ENCODE peak calls at places on chromosomes 13 and 19, in ten cellular contexts. G, L, E, N, X, A, V, T, S and F are unnamed samples.

GRCh38 chr13:108993346-108993745 is 363.9 kb downstream of the MYO16 start:
- DNase-seq in T (no peak), E (no peak), X (no peak), A (no peak), S (no peak), L (no peak), G (peak), N (no peak), V (no peak), F (no peak)

GRCh38 chr13:49240017-49240416 is 7.7 kb upstream of the CDADC1 start:
- DNase-seq in E (no peak), T (peak), G (peak), S (peak), X (no peak), A (no peak), N (no peak), L (no peak), V (peak), F (no peak)

GRCh38 chr13:28679628-28680027 is 20.7 kb downstream of the POMP start:
- DNase-seq in L (no peak), A (no peak), G (peak), V (no peak), X (no peak), T (no peak), E (no peak), S (peak), N (no peak), F (no peak)

GRCh38 chr13:74620711-74621110 is 486.5 kb upstream of the KLF12 start:
- DNase-seq in S (no peak), L (no peak), G (no peak), A (no peak), N (no peak), E (no peak), X (no peak), V (no peak), T (no peak), F (no peak)

GRCh38 chr13:87887459-87888123 is 216.4 kb downstream of the SLITRK5 start:
- DNase-seq in V (no peak), G (no peak), A (no peak), S (no peak), L (no peak), X (no peak), E (no peak), T (no peak), N (no peak), F (no peak)

GRCh38 chr13:21458457-21458815 is 667 bp downstream of the ZDHHC20 start:
- DNase-seq in G (no peak), X (peak), L (peak), T (no peak), N (peak), S (peak), A (no peak), V (peak), E (no peak), F (peak)

GRCh38 chr13:34931572-34931971 is 10.5 kb upstream of the NBEA start:
- DNase-seq in T (peak), S (no peak), L (no peak), G (peak), V (no peak), E (no peak), X (no peak), A (no peak), N (no peak), F (no peak)

GRCh38 chr13:33167521-33167920 is 118.0 kb downstream of the STARD13 start:
- DNase-seq in A (no peak), X (no peak), T (no peak), G (no peak), E (no peak), N (no peak), L (no peak), S (no peak), V (no peak), F (no peak)

GRCh38 chr19:8610041-8610927 is at the start of gene ADAMTS10:
- DNase-seq in L (peak), X (no peak), G (peak), A (peak), V (peak), T (peak), E (no peak), N (peak), S (peak), F (peak)

GRCh38 chr19:29521291-29522075 is 4.3 kb upstream of the VSTM2B start:
- DNase-seq in N (no peak), A (no peak), E (no peak), G (no peak), L (no peak), V (no peak), S (no peak), T (no peak), X (no peak), F (no peak)

GRCh38 chr19:45166723-45167252 is 6.0 kb upstream of the NKPD1 start:
- DNase-seq in E (no peak), A (no peak), T (no peak), V (peak), G (no peak), X (no peak), N (no peak), S (no peak), L (no peak), F (no peak)

GRCh38 chr19:6490134-6490533 is 8.5 kb upstream of the DENND1C start:
- DNase-seq in A (no peak), L (no peak), E (no peak), X (no peak), G (no peak), N (no peak), S (no peak), V (no peak), T (no peak), F (no peak)

GRCh38 chr19:1035998-1036621 is 3.8 kb upstream of the ABCA7 start:
- DNase-seq in T (no peak), A (peak), S (no peak), L (no peak), V (peak), G (no peak), E (no peak), N (no peak), X (no peak), F (no peak)

GRCh38 chr19:49854861-49855263 is 3.9 kb downstream of the PTOV1 start:
- DNase-seq in N (no peak), L (peak), T (no peak), X (no peak), A (peak), S (no peak), E (no peak), G (no peak), V (no peak), F (peak)

GRCh38 chr13:109785141-109785891 is 1.1 kb downstream of the IRS2 start:
- DNase-seq in L (peak), X (peak), T (peak), E (no peak), A (peak), N (peak), S (peak), G (peak), V (peak), F (peak)

GRCh38 chr19:41410655-41411054 is 13.0 kb downstream of the BCKDHA start:
- DNase-seq in L (no peak), T (no peak), A (no peak), G (no peak), X (no peak), V (no peak), N (no peak), E (no peak), S (no peak), F (no peak)

GRCh38 chr13:105783261-105783660 is 752.2 kb downstream of the EFNB2 start:
- DNase-seq in E (no peak), G (no peak), L (no peak), S (no peak), A (no peak), X (no peak), V (no peak), N (no peak), T (no peak), F (no peak)

DNA sequence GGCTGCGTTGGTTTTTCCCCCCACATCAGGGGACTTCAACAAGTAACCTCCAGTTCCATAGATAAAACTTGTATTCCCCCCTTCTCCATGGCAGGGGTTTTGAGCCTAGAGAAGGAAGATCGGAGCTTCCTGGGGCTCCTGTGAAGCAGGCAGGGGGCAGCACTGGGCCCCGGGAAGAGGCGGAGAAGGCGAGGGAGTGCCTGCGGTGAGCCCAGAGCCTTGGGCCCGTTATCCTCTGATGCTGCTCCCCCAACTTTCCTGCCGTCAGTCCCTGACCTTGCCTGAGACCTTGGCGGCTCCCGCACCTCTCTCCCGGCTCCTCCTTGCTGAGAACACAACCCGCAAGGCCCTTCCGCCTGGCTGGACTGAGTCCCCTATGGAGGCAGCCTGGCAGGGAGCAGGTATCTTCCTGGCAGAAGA is 2.5 kb downstream of the LIPE start:
- DNase-seq in L (peak), V (peak), G (no peak), E (no peak), A (peak), N (peak), T (no peak), X (no peak), S (no peak), F (no peak)
- TF ChIP-seq CTCF in L (no peak), V (peak), G (no peak), E (no peak), A (no peak), N (peak), T (peak), X (no peak), S (peak), F (no peak)

GRCh38 chr19:55115446-55116065 is 1.9 kb downstream of the PPP1R12C start:
- DNase-seq in N (no peak), V (no peak), T (peak), G (peak), L (no peak), S (peak), X (no peak), E (no peak), A (no peak), F (no peak)
- H3K27ac ChIP-seq in N (peak), V (no peak), T (peak), G (peak), L (peak), S (peak), X (peak), E (peak), A (peak), F (no peak)

GRCh38 chr19:34503546-34504272 is 22.2 kb downstream of the WTIP start:
- DNase-seq in S (no peak), E (no peak), V (no peak), T (no peak), N (no peak), A (no peak), L (no peak), X (peak), G (no peak), F (no peak)

GRCh38 chr19:34500656-34501120 is 19.1 kb downstream of the WTIP start:
- DNase-seq in A (no peak), E (no peak), V (peak), G (no peak), L (no peak), N (no peak), X (no peak), T (no peak), S (no peak), F (no peak)

GRCh38 chr19:34499155-34499834 is 17.7 kb downstream of the WTIP start:
- DNase-seq in T (no peak), S (no peak), N (no peak), V (no peak), G (no peak), E (no peak), L (no peak), X (no peak), A (no peak), F (no peak)

GRCh38 chr19:34502582-34503545 is 21.3 kb downstream of the WTIP start:
- DNase-seq in V (no peak), T (no peak), N (no peak), S (no peak), L (no peak), A (no peak), G (no peak), X (peak), E (no peak), F (no peak)

GRCh38 chr19:34501339-34502320 is 20.1 kb downstream of the WTIP start:
- DNase-seq in T (peak), G (peak), E (peak), N (peak), A (peak), L (peak), X (peak), V (peak), S (peak), F (peak)
- TF ChIP-seq CTCF in T (peak), G (peak), E (peak), N (peak), A (peak), L (peak), X (peak), V (peak), S (peak), F (peak)

GRCh38 chr19:15438124-15438496 is 11.6 kb downstream of the WIZ start:
- DNase-seq in A (no peak), E (no peak), S (no peak), X (no peak), N (no peak), L (no peak), T (no peak), V (no peak), G (no peak), F (no peak)
- H3K27ac ChIP-seq in A (no peak), E (no peak), S (no peak), X (peak), N (no peak), L (no peak), T (no peak), V (no peak), G (no peak), F (no peak)

DNA sequence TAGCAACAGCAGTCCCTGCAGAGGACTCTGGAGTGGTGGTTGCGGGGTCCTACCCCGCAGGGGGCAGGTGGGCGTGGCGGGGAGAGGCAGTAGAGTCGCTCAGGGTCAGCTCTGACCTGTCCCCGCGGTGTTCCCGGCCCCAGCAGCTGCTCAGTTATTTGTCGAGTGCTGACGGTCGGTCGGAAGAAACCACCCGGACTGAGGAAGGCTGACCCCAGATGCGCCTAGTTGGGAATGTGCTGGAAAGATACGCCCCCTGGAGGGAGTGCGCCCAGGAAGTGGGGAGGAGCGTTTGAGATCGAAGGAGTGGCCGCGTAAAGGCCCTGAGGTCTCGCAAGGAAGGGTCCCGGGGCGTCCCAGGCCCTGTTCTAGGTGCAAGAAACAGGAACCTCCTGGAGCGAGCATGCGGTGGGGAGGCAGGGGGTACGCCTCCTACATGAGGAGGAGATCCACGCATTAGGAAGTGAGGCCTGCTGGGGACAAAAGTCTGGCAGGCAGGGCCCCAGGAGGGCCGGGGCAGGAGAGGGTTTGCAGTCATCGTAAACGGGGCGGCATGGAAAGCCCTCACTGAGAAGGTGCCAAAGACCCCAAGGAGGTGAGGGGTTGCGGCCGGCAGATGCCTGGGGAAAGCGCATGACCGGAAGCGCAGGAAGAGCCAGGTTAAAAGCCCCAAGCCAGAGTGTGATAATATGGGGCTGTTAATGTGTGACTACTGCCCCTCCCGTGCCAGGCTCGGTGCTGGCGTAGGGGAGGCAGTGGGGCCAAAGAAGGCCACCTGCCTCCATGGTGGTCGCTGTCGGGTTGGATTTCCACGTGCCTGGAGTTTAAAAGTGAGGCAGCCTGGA is 9.1 kb downstream of the CCDC8 start:
- DNase-seq in X (peak), N (peak), A (peak), S (peak), L (peak), V (peak), E (no peak), T (no peak), G (peak), F (peak)
- TF ChIP-seq CTCF in X (no peak), N (peak), A (no peak), S (peak), L (no peak), V (peak), E (no peak), T (no peak), G (peak), F (no peak)

GRCh38 chr19:19075126-19075525 is 11.3 kb downstream of the SLC25A42 start:
- DNase-seq in E (no peak), T (no peak), X (no peak), A (no peak), G (no peak), S (no peak), L (no peak), N (no peak), V (no peak), F (no peak)

GRCh38 chr19:19071897-19072296 is 8.1 kb downstream of the SLC25A42 start:
- DNase-seq in X (no peak), V (no peak), A (no peak), G (no peak), L (no peak), T (no peak), S (no peak), E (no peak), N (no peak), F (no peak)

GRCh38 chr19:19077103-19077502 is 13.3 kb downstream of the SLC25A42 start:
- DNase-seq in X (no peak), T (no peak), G (no peak), L (no peak), E (no peak), N (no peak), A (no peak), S (no peak), V (no peak), F (no peak)

GRCh38 chr19:19078801-19079200 is 15.0 kb downstream of the SLC25A42 start:
- DNase-seq in G (no peak), T (no peak), S (no peak), E (no peak), L (no peak), V (no peak), X (no peak), A (no peak), N (no peak), F (no peak)

DNA sequence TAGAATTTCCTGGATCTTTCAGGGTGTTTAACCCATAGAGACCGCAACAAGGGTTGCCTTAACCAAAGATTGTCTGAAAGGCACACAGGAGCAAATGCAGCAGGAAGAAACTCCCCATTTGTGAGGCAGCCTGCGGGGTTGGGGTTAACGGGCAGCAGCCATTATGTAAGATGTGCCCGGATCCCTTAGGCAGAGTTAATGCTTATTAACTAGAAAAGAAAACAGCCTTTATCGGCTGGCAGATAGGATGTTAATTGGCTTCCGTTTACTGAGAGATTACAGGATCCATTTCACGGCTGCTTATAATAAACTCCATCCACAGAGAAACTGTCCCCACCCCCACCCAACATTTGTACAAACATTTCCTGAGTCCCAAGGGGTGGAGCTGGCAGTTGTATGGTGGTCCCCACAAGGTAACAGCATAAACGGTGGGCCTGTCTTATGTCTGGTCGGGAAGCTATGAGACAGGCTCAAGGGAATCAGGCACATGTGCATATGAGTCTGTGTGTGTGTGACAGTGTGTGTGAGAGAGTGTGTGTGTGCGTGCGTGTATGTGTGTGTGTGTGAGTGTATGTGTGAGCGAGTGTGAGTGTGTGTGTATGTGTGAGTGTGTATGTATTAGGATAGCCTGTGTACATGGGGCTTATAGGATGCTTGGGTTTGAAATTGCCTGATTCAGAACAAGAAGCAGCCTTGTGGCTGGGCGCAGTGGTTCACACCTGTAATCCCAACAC is 10.5 kb downstream of the SLC25A42 start:
- DNase-seq in L (no peak), X (no peak), A (no peak), V (no peak), N (no peak), T (no peak), G (no peak), E (no peak), S (no peak), F (no peak)
- H3K27ac ChIP-seq in L (no peak), X (no peak), A (no peak), V (no peak), N (no peak), T (no peak), G (no peak), E (no peak), S (no peak), F (no peak)

DNA sequence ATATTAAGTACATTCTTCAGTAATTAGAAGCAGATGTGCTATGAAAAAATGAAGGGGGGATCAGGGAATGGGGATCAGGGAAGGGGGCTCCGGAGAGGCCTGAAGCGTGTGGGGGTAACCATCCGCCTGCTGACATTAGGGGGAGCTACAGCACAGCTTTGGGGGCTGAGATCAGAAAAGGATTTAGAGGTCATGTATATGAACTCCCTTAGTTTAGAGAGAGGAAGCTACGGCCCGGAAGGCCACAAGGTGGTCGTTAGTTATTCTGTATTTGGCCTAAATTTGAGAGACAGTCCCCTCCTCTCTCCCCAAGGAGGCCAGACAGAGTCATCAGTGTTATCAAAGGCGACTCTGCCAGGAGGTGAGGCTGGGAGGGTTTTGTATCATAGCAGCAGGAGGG is 99.0 kb downstream of the TM9SF2 start:
- DNase-seq in G (no peak), T (no peak), X (no peak), L (no peak), A (no peak), V (peak), N (no peak), S (no peak), E (no peak), F (no peak)
- TF ChIP-seq CTCF in G (no peak), T (peak), X (no peak), L (no peak), A (no peak), V (peak), N (no peak), S (peak), E (peak), F (no peak)

GRCh38 chr13:76762731-76763130 is 123.5 kb downstream of the KCTD12 start:
- DNase-seq in A (no peak), V (no peak), X (no peak), G (no peak), L (no peak), E (no peak), N (no peak), S (no peak), T (no peak), F (no peak)
- H3K27ac ChIP-seq in A (no peak), V (peak), X (no peak), G (no peak), L (no peak), E (no peak), N (no peak), S (no peak), T (no peak), F (no peak)

GRCh38 chr19:38457202-38457601 is 23.7 kb downstream of the RYR1 start:
- DNase-seq in V (no peak), S (no peak), E (no peak), G (no peak), L (no peak), X (no peak), N (no peak), T (no peak), A (no peak), F (no peak)
- TF ChIP-seq CTCF in V (no peak), S (no peak), E (no peak), G (no peak), L (no peak), X (no peak), N (no peak), T (no peak), A (no peak), F (no peak)